ENCODE peak calls at places on chromosomes 4 and X, in nine cellular contexts. One of them, this sample, is unnamed.

GRCh38 chr4:150211016-150211415 is 132.8 kb downstream of the DCLK2 start:
- DNase-seq in thoracic aorta: no peak
- DNase-seq in NCI-H446 treated with DMSO at 0.1 percent for 48 hours: peak
- DNase-seq in upper lobe of right lung: no peak
- DNase-seq in germinal center: no peak
- DNase-seq in central memory CD4-positive, alpha-beta T cell: no peak
- DNase-seq in activated naive CD8-positive, alpha-beta T cell treated with anti-CD3 and anti-CD28 coated beads, Interleukin-2, amount 50 U/mL, for 24 hours: no peak
- DNase-seq in stimulated activated CD8-positive, alpha-beta memory T cell treated with anti-CD3 and anti-CD28 coated beads, Interleukin-15, amount 100 ng/mL, for 24 hours: no peak
- DNase-seq in sciatic nerve: no peak
- DNase-seq in this sample: no peak

GRCh38 chrX:49155243-49155899 is 7.2 kb upstream of the MAGIX start:
- DNase-seq in thoracic aorta: no peak
- DNase-seq in NCI-H446 treated with DMSO at 0.1 percent for 48 hours: peak
- DNase-seq in upper lobe of right lung: no peak
- DNase-seq in germinal center: peak
- DNase-seq in central memory CD4-positive, alpha-beta T cell: peak
- DNase-seq in activated naive CD8-positive, alpha-beta T cell treated with anti-CD3 and anti-CD28 coated beads, Interleukin-2, amount 50 U/mL, for 24 hours: peak
- DNase-seq in stimulated activated CD8-positive, alpha-beta memory T cell treated with anti-CD3 and anti-CD28 coated beads, Interleukin-15, amount 100 ng/mL, for 24 hours: no peak
- DNase-seq in sciatic nerve: no peak
- DNase-seq in this sample: peak

GRCh38 chrX:15815779-15816452 is 25.6 kb downstream of the ZRSR2 start:
- DNase-seq in thoracic aorta: no peak
- DNase-seq in NCI-H446 treated with DMSO at 0.1 percent for 48 hours: no peak
- DNase-seq in upper lobe of right lung: no peak
- DNase-seq in germinal center: peak
- DNase-seq in central memory CD4-positive, alpha-beta T cell: peak
- DNase-seq in activated naive CD8-positive, alpha-beta T cell treated with anti-CD3 and anti-CD28 coated beads, Interleukin-2, amount 50 U/mL, for 24 hours: peak
- DNase-seq in stimulated activated CD8-positive, alpha-beta memory T cell treated with anti-CD3 and anti-CD28 coated beads, Interleukin-15, amount 100 ng/mL, for 24 hours: no peak
- DNase-seq in sciatic nerve: no peak
- DNase-seq in this sample: no peak

GRCh38 chrX:54419559-54420302 is 20.5 kb upstream of the TSR2 start:
- DNase-seq in thoracic aorta: no peak
- DNase-seq in NCI-H446 treated with DMSO at 0.1 percent for 48 hours: no peak
- DNase-seq in upper lobe of right lung: no peak
- DNase-seq in germinal center: no peak
- DNase-seq in central memory CD4-positive, alpha-beta T cell: no peak
- DNase-seq in activated naive CD8-positive, alpha-beta T cell treated with anti-CD3 and anti-CD28 coated beads, Interleukin-2, amount 50 U/mL, for 24 hours: no peak
- DNase-seq in stimulated activated CD8-positive, alpha-beta memory T cell treated with anti-CD3 and anti-CD28 coated beads, Interleukin-15, amount 100 ng/mL, for 24 hours: no peak
- DNase-seq in sciatic nerve: no peak
- DNase-seq in this sample: no peak

GRCh38 chrX:119684916-119685224 is 8.1 kb downstream of the SEPTIN6 start:
- DNase-seq in thoracic aorta: no peak
- DNase-seq in NCI-H446 treated with DMSO at 0.1 percent for 48 hours: no peak
- DNase-seq in upper lobe of right lung: no peak
- DNase-seq in germinal center: no peak
- DNase-seq in central memory CD4-positive, alpha-beta T cell: no peak
- DNase-seq in activated naive CD8-positive, alpha-beta T cell treated with anti-CD3 and anti-CD28 coated beads, Interleukin-2, amount 50 U/mL, for 24 hours: no peak
- DNase-seq in stimulated activated CD8-positive, alpha-beta memory T cell treated with anti-CD3 and anti-CD28 coated beads, Interleukin-15, amount 100 ng/mL, for 24 hours: no peak
- DNase-seq in sciatic nerve: no peak
- DNase-seq in this sample: no peak

GRCh38 chr4:111074523-111075114 is 451.7 kb upstream of the PITX2 start:
- DNase-seq in thoracic aorta: no peak
- DNase-seq in NCI-H446 treated with DMSO at 0.1 percent for 48 hours: no peak
- DNase-seq in upper lobe of right lung: peak
- DNase-seq in germinal center: no peak
- DNase-seq in central memory CD4-positive, alpha-beta T cell: no peak
- DNase-seq in activated naive CD8-positive, alpha-beta T cell treated with anti-CD3 and anti-CD28 coated beads, Interleukin-2, amount 50 U/mL, for 24 hours: no peak
- DNase-seq in stimulated activated CD8-positive, alpha-beta memory T cell treated with anti-CD3 and anti-CD28 coated beads, Interleukin-15, amount 100 ng/mL, for 24 hours: no peak
- DNase-seq in sciatic nerve: no peak
- DNase-seq in this sample: no peak

GRCh38 chr4:13289391-13289790 is 194.7 kb downstream of the RAB28 start:
- DNase-seq in thoracic aorta: no peak
- DNase-seq in NCI-H446 treated with DMSO at 0.1 percent for 48 hours: no peak
- DNase-seq in upper lobe of right lung: no peak
- DNase-seq in germinal center: no peak
- DNase-seq in central memory CD4-positive, alpha-beta T cell: no peak
- DNase-seq in activated naive CD8-positive, alpha-beta T cell treated with anti-CD3 and anti-CD28 coated beads, Interleukin-2, amount 50 U/mL, for 24 hours: no peak
- DNase-seq in stimulated activated CD8-positive, alpha-beta memory T cell treated with anti-CD3 and anti-CD28 coated beads, Interleukin-15, amount 100 ng/mL, for 24 hours: no peak
- DNase-seq in sciatic nerve: no peak
- DNase-seq in this sample: no peak

GRCh38 chrX:150062292-150063137 is 124.2 kb upstream of the EOLA2 start:
- DNase-seq in thoracic aorta: no peak
- DNase-seq in NCI-H446 treated with DMSO at 0.1 percent for 48 hours: no peak
- DNase-seq in upper lobe of right lung: no peak
- DNase-seq in germinal center: no peak
- DNase-seq in central memory CD4-positive, alpha-beta T cell: no peak
- DNase-seq in activated naive CD8-positive, alpha-beta T cell treated with anti-CD3 and anti-CD28 coated beads, Interleukin-2, amount 50 U/mL, for 24 hours: no peak
- DNase-seq in stimulated activated CD8-positive, alpha-beta memory T cell treated with anti-CD3 and anti-CD28 coated beads, Interleukin-15, amount 100 ng/mL, for 24 hours: no peak
- DNase-seq in sciatic nerve: no peak
- DNase-seq in this sample: no peak

GRCh38 chr4:21765810-21766407 is 182.7 kb downstream of the KCNIP4 start:
- DNase-seq in thoracic aorta: no peak
- DNase-seq in NCI-H446 treated with DMSO at 0.1 percent for 48 hours: no peak
- DNase-seq in upper lobe of right lung: no peak
- DNase-seq in germinal center: peak
- DNase-seq in central memory CD4-positive, alpha-beta T cell: no peak
- DNase-seq in activated naive CD8-positive, alpha-beta T cell treated with anti-CD3 and anti-CD28 coated beads, Interleukin-2, amount 50 U/mL, for 24 hours: peak
- DNase-seq in stimulated activated CD8-positive, alpha-beta memory T cell treated with anti-CD3 and anti-CD28 coated beads, Interleukin-15, amount 100 ng/mL, for 24 hours: no peak
- DNase-seq in sciatic nerve: no peak
- DNase-seq in this sample: no peak

GRCh38 chr4:107349266-107349665 is 313.2 kb upstream of the DKK2 start:
- DNase-seq in thoracic aorta: no peak
- DNase-seq in NCI-H446 treated with DMSO at 0.1 percent for 48 hours: no peak
- DNase-seq in upper lobe of right lung: no peak
- DNase-seq in germinal center: no peak
- DNase-seq in central memory CD4-positive, alpha-beta T cell: no peak
- DNase-seq in activated naive CD8-positive, alpha-beta T cell treated with anti-CD3 and anti-CD28 coated beads, Interleukin-2, amount 50 U/mL, for 24 hours: no peak
- DNase-seq in stimulated activated CD8-positive, alpha-beta memory T cell treated with anti-CD3 and anti-CD28 coated beads, Interleukin-15, amount 100 ng/mL, for 24 hours: no peak
- DNase-seq in sciatic nerve: no peak
- DNase-seq in this sample: no peak

GRCh38 chrX:15874672-15875071 is 20.1 kb upstream of the AP1S2 start:
- DNase-seq in thoracic aorta: no peak
- DNase-seq in NCI-H446 treated with DMSO at 0.1 percent for 48 hours: no peak
- DNase-seq in upper lobe of right lung: no peak
- DNase-seq in germinal center: no peak
- DNase-seq in central memory CD4-positive, alpha-beta T cell: no peak
- DNase-seq in activated naive CD8-positive, alpha-beta T cell treated with anti-CD3 and anti-CD28 coated beads, Interleukin-2, amount 50 U/mL, for 24 hours: no peak
- DNase-seq in stimulated activated CD8-positive, alpha-beta memory T cell treated with anti-CD3 and anti-CD28 coated beads, Interleukin-15, amount 100 ng/mL, for 24 hours: no peak
- DNase-seq in sciatic nerve: no peak
- DNase-seq in this sample: no peak

GRCh38 chr4:138192113-138192512 is 50.0 kb downstream of the SLC7A11 start:
- DNase-seq in thoracic aorta: no peak
- DNase-seq in NCI-H446 treated with DMSO at 0.1 percent for 48 hours: no peak
- DNase-seq in upper lobe of right lung: no peak
- DNase-seq in germinal center: no peak
- DNase-seq in central memory CD4-positive, alpha-beta T cell: no peak
- DNase-seq in activated naive CD8-positive, alpha-beta T cell treated with anti-CD3 and anti-CD28 coated beads, Interleukin-2, amount 50 U/mL, for 24 hours: no peak
- DNase-seq in stimulated activated CD8-positive, alpha-beta memory T cell treated with anti-CD3 and anti-CD28 coated beads, Interleukin-15, amount 100 ng/mL, for 24 hours: no peak
- DNase-seq in sciatic nerve: no peak
- DNase-seq in this sample: no peak